ENCODE peak calls at places on chromosome 7, in five cellular contexts. One of them, this sample, is unnamed.
A peak's percentile ranks its signal among the peaks of the same experiment; 100 is the strongest.

GRCh38 chr7:71135663-71136062 is 3.7 kb downstream of the GALNT17 start:
- DNase-seq in IMR-90: no peak
- DNase-seq in astrocyte of the cerebellum: no peak
- DNase-seq in body of pancreas: peak; percentile 49
- DNase-seq in progenitor cell of endocrine pancreas: no peak
- DNase-seq in this sample: no peak

GRCh38 chr7:112411186-112411795 is 39.0 kb upstream of the IFRD1 start:
- DNase-seq in IMR-90: peak; percentile 62
- DNase-seq in astrocyte of the cerebellum: peak; percentile 43
- DNase-seq in body of pancreas: peak; percentile 30
- DNase-seq in progenitor cell of endocrine pancreas: no peak
- DNase-seq in this sample: no peak

GRCh38 chr7:143458263-143458662 is 15.0 kb downstream of the TAS2R60 start:
- DNase-seq in IMR-90: peak; percentile 57
- DNase-seq in astrocyte of the cerebellum: no peak
- DNase-seq in body of pancreas: no peak
- DNase-seq in progenitor cell of endocrine pancreas: no peak
- DNase-seq in this sample: no peak

GRCh38 chr7:70568674-70569334 is 563.1 kb upstream of the GALNT17 start:
- DNase-seq in IMR-90: no peak
- DNase-seq in astrocyte of the cerebellum: no peak
- DNase-seq in body of pancreas: peak; percentile 74
- DNase-seq in progenitor cell of endocrine pancreas: no peak
- DNase-seq in this sample: no peak

GRCh38 chr7:65798111-65799075 is 74.5 kb upstream of the VKORC1L1 start:
- DNase-seq in IMR-90: peak; percentile 85
- DNase-seq in astrocyte of the cerebellum: peak; percentile 18
- DNase-seq in body of pancreas: no peak
- DNase-seq in progenitor cell of endocrine pancreas: no peak
- DNase-seq in this sample: no peak

GRCh38 chr7:151166629-151167196 is 781 bp downstream of the GBX1 start:
- DNase-seq in IMR-90: no peak
- DNase-seq in astrocyte of the cerebellum: no peak
- DNase-seq in body of pancreas: no peak
- DNase-seq in progenitor cell of endocrine pancreas: no peak
- DNase-seq in this sample: no peak

GRCh38 chr7:158781217-158781975 is 47.9 kb downstream of the ESYT2 start:
- DNase-seq in IMR-90: no peak
- DNase-seq in astrocyte of the cerebellum: no peak
- DNase-seq in body of pancreas: no peak
- DNase-seq in progenitor cell of endocrine pancreas: no peak
- DNase-seq in this sample: no peak

GRCh38 chr7:73988197-73988596 is 39.8 kb upstream of the ELN start:
- DNase-seq in IMR-90: peak; percentile 21
- DNase-seq in astrocyte of the cerebellum: no peak
- DNase-seq in body of pancreas: no peak
- DNase-seq in progenitor cell of endocrine pancreas: no peak
- DNase-seq in this sample: no peak

GRCh38 chr7:95376632-95377380 is 19.4 kb downstream of the PON3 start:
- DNase-seq in IMR-90: no peak
- DNase-seq in astrocyte of the cerebellum: no peak
- DNase-seq in body of pancreas: no peak
- DNase-seq in progenitor cell of endocrine pancreas: no peak
- DNase-seq in this sample: no peak

GRCh38 chr7:130901209-130901783 is 167.3 kb upstream of the KLF14 start:
- DNase-seq in IMR-90: peak; percentile 97
- DNase-seq in astrocyte of the cerebellum: peak; percentile 83
- DNase-seq in body of pancreas: peak; percentile 53
- DNase-seq in progenitor cell of endocrine pancreas: no peak
- DNase-seq in this sample: no peak

GRCh38 chr7:70586822-70587221 is 545.1 kb upstream of the GALNT17 start:
- DNase-seq in IMR-90: no peak
- DNase-seq in astrocyte of the cerebellum: no peak
- DNase-seq in body of pancreas: no peak
- DNase-seq in progenitor cell of endocrine pancreas: no peak
- DNase-seq in this sample: no peak

GRCh38 chr7:123749537-123749857 is 694 bp upstream of the WASL start:
- DNase-seq in IMR-90: peak; percentile 67
- DNase-seq in astrocyte of the cerebellum: peak; percentile 19
- DNase-seq in body of pancreas: no peak
- DNase-seq in progenitor cell of endocrine pancreas: no peak
- DNase-seq in this sample: no peak

GRCh38 chr7:117045927-117046710 is 92.8 kb downstream of the ST7 start:
- DNase-seq in IMR-90: no peak
- DNase-seq in astrocyte of the cerebellum: no peak
- DNase-seq in body of pancreas: no peak
- DNase-seq in progenitor cell of endocrine pancreas: no peak
- DNase-seq in this sample: no peak

GRCh38 chr7:155593455-155594162 is 47.2 kb upstream of the CNPY1 start:
- DNase-seq in IMR-90: no peak
- DNase-seq in astrocyte of the cerebellum: no peak
- DNase-seq in body of pancreas: no peak
- DNase-seq in progenitor cell of endocrine pancreas: no peak
- DNase-seq in this sample: no peak

GRCh38 chr7:45650404-45651055 is 76.4 kb downstream of the ADCY1 start:
- DNase-seq in IMR-90: no peak
- DNase-seq in astrocyte of the cerebellum: no peak
- DNase-seq in body of pancreas: no peak
- DNase-seq in progenitor cell of endocrine pancreas: no peak
- DNase-seq in this sample: no peak

GRCh38 chr7:145331076-145331475 is 495.2 kb upstream of the TPK1 start:
- DNase-seq in IMR-90: no peak
- DNase-seq in astrocyte of the cerebellum: no peak
- DNase-seq in body of pancreas: no peak
- DNase-seq in progenitor cell of endocrine pancreas: no peak
- DNase-seq in this sample: no peak

GRCh38 chr7:156065400-156065799 is 253.1 kb upstream of the SHH start:
- DNase-seq in IMR-90: no peak
- DNase-seq in astrocyte of the cerebellum: no peak
- DNase-seq in body of pancreas: no peak
- DNase-seq in progenitor cell of endocrine pancreas: no peak
- DNase-seq in this sample: no peak

GRCh38 chr7:56083150-56083785 is 9.5 kb downstream of the PHKG1 start:
- DNase-seq in IMR-90: no peak
- DNase-seq in astrocyte of the cerebellum: no peak
- DNase-seq in body of pancreas: peak; percentile 45
- DNase-seq in progenitor cell of endocrine pancreas: no peak
- DNase-seq in this sample: no peak

GRCh38 chr7:157579425-157579824 is 242.6 kb downstream of the DNAJB6 start:
- DNase-seq in IMR-90: no peak
- DNase-seq in astrocyte of the cerebellum: no peak
- DNase-seq in body of pancreas: no peak
- DNase-seq in progenitor cell of endocrine pancreas: no peak
- DNase-seq in this sample: no peak

GRCh38 chr7:27175626-27176342 is 1.7 kb upstream of the HOXA10 start:
- DNase-seq in IMR-90: no peak
- DNase-seq in astrocyte of the cerebellum: no peak
- DNase-seq in body of pancreas: peak; percentile 10
- DNase-seq in progenitor cell of endocrine pancreas: no peak
- DNase-seq in this sample: peak; percentile 18

GRCh38 chr7:46747222-46747621 is 826.1 kb upstream of the IGFBP3 start:
- DNase-seq in IMR-90: no peak
- DNase-seq in astrocyte of the cerebellum: no peak
- DNase-seq in body of pancreas: no peak
- DNase-seq in progenitor cell of endocrine pancreas: no peak
- DNase-seq in this sample: no peak

GRCh38 chr7:133024604-133025003 is 57.3 kb downstream of the CHCHD3 start:
- DNase-seq in IMR-90: no peak
- DNase-seq in astrocyte of the cerebellum: no peak
- DNase-seq in body of pancreas: no peak
- DNase-seq in progenitor cell of endocrine pancreas: no peak
- DNase-seq in this sample: no peak

GRCh38 chr7:14095233-14095950 is 105.9 kb upstream of the ETV1 start:
- DNase-seq in IMR-90: no peak
- DNase-seq in astrocyte of the cerebellum: no peak
- DNase-seq in body of pancreas: no peak
- DNase-seq in progenitor cell of endocrine pancreas: no peak
- DNase-seq in this sample: no peak

GRCh38 chr7:145009866-145010265 is 174.0 kb upstream of the TPK1 start:
- DNase-seq in IMR-90: no peak
- DNase-seq in astrocyte of the cerebellum: no peak
- DNase-seq in body of pancreas: no peak
- DNase-seq in progenitor cell of endocrine pancreas: no peak
- DNase-seq in this sample: no peak

GRCh38 chr7:23491502-23491901 is 21.2 kb upstream of the IGF2BP3 start:
- DNase-seq in IMR-90: no peak
- DNase-seq in astrocyte of the cerebellum: no peak
- DNase-seq in body of pancreas: no peak
- DNase-seq in progenitor cell of endocrine pancreas: no peak
- DNase-seq in this sample: no peak

GRCh38 chr7:126856691-126857291 is 395.9 kb downstream of the GRM8 start:
- DNase-seq in IMR-90: no peak
- DNase-seq in astrocyte of the cerebellum: no peak
- DNase-seq in body of pancreas: no peak
- DNase-seq in progenitor cell of endocrine pancreas: no peak
- DNase-seq in this sample: no peak

GRCh38 chr7:69892790-69893189 is 294.5 kb downstream of the AUTS2 start:
- DNase-seq in IMR-90: no peak
- DNase-seq in astrocyte of the cerebellum: no peak
- DNase-seq in body of pancreas: no peak
- DNase-seq in progenitor cell of endocrine pancreas: no peak
- DNase-seq in this sample: no peak

GRCh38 chr7:116315293-116315692 is 105.0 kb downstream of the TES start:
- DNase-seq in IMR-90: peak; percentile 68
- DNase-seq in astrocyte of the cerebellum: no peak
- DNase-seq in body of pancreas: no peak
- DNase-seq in progenitor cell of endocrine pancreas: no peak
- DNase-seq in this sample: no peak

GRCh38 chr7:101466871-101467270 is 104.2 kb downstream of the COL26A1 start:
- DNase-seq in IMR-90: no peak
- DNase-seq in astrocyte of the cerebellum: peak; percentile 40
- DNase-seq in body of pancreas: peak; percentile 33
- DNase-seq in progenitor cell of endocrine pancreas: no peak
- DNase-seq in this sample: no peak

GRCh38 chr7:80373431-80374032 is 138.3 kb downstream of the GNAT3 start:
- DNase-seq in IMR-90: no peak
- DNase-seq in astrocyte of the cerebellum: no peak
- DNase-seq in body of pancreas: no peak
- DNase-seq in progenitor cell of endocrine pancreas: no peak
- DNase-seq in this sample: no peak

GRCh38 chr7:75757298-75757676 is 14.7 kb downstream of the CCL26 start:
- DNase-seq in IMR-90: no peak
- DNase-seq in astrocyte of the cerebellum: no peak
- DNase-seq in body of pancreas: no peak
- DNase-seq in progenitor cell of endocrine pancreas: no peak
- DNase-seq in this sample: no peak
- TF ChIP-seq CTCF in IMR-90: no peak
- TF ChIP-seq CTCF in astrocyte of the cerebellum: no peak
- TF ChIP-seq CTCF in body of pancreas: no peak
- TF ChIP-seq CTCF in progenitor cell of endocrine pancreas: no peak
- TF ChIP-seq CTCF in this sample: no peak

DNA sequence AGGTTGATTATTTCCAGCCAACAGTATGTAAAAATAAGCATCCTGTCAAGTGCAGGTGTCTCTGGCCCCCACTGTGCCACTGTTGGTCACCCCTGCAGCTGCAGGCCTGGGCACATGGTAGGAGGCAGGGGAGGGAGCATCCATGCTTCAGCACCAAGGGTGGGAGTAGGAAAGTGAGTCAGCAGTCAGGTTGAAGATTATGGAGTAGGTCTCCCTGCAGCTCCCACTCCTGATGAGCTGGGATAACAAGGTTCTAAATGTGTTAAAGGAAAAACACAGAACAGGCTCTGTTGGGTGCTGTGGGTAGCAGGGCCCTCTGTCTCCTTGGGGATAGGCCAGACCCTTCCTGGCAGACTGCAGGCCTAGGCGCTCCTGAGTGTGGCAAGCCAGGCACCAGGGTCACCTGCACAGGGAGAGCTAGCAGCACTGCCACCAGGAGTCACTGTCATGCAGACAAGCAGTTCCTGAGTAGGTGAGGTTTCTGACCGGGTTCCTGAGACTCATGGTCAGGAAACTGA is 59.3 kb downstream of the NUDCD3 start:
- DNase-seq in IMR-90: peak; percentile 28
- DNase-seq in astrocyte of the cerebellum: no peak
- DNase-seq in body of pancreas: peak; percentile 16
- DNase-seq in progenitor cell of endocrine pancreas: no peak
- DNase-seq in this sample: no peak
- TF ChIP-seq CTCF in IMR-90: peak; percentile 5
- TF ChIP-seq CTCF in astrocyte of the cerebellum: no peak
- TF ChIP-seq CTCF in body of pancreas: no peak
- TF ChIP-seq CTCF in progenitor cell of endocrine pancreas: no peak
- TF ChIP-seq CTCF in this sample: no peak

GRCh38 chr7:90595801-90596683 is at the start of gene CDK14:
- DNase-seq in IMR-90: peak; percentile 53
- DNase-seq in astrocyte of the cerebellum: peak; percentile 28
- DNase-seq in body of pancreas: peak; percentile 84
- DNase-seq in progenitor cell of endocrine pancreas: peak; percentile 73
- DNase-seq in this sample: peak; percentile 60
- TF ChIP-seq CTCF in IMR-90: peak; percentile 52
- TF ChIP-seq CTCF in astrocyte of the cerebellum: peak; percentile 45
- TF ChIP-seq CTCF in body of pancreas: no peak
- TF ChIP-seq CTCF in progenitor cell of endocrine pancreas: peak; percentile 62
- TF ChIP-seq CTCF in this sample: no peak

GRCh38 chr7:134646425-134647305 is at the start of gene BPGM:
- DNase-seq in IMR-90: peak; percentile 100
- DNase-seq in astrocyte of the cerebellum: peak; percentile 100
- DNase-seq in body of pancreas: peak; percentile 98
- DNase-seq in progenitor cell of endocrine pancreas: peak; percentile 94
- DNase-seq in this sample: peak; percentile 94
- TF ChIP-seq CTCF in IMR-90: no peak
- TF ChIP-seq CTCF in astrocyte of the cerebellum: peak; percentile 35
- TF ChIP-seq CTCF in body of pancreas: no peak
- TF ChIP-seq CTCF in progenitor cell of endocrine pancreas: peak; percentile 43
- TF ChIP-seq CTCF in this sample: no peak

GRCh38 chr7:106606120-106606519 is 54.8 kb downstream of the CCDC71L start:
- DNase-seq in IMR-90: no peak
- DNase-seq in astrocyte of the cerebellum: no peak
- DNase-seq in body of pancreas: no peak
- DNase-seq in progenitor cell of endocrine pancreas: no peak
- DNase-seq in this sample: no peak
- TF ChIP-seq CTCF in IMR-90: no peak
- TF ChIP-seq CTCF in astrocyte of the cerebellum: no peak
- TF ChIP-seq CTCF in body of pancreas: no peak
- TF ChIP-seq CTCF in progenitor cell of endocrine pancreas: no peak
- TF ChIP-seq CTCF in this sample: no peak

GRCh38 chr7:76409537-76409936 is at the start of gene SSC4D:
- DNase-seq in IMR-90: no peak
- DNase-seq in astrocyte of the cerebellum: no peak
- DNase-seq in body of pancreas: peak; percentile 32
- DNase-seq in progenitor cell of endocrine pancreas: no peak
- DNase-seq in this sample: no peak
- TF ChIP-seq CTCF in IMR-90: no peak
- TF ChIP-seq CTCF in astrocyte of the cerebellum: no peak
- TF ChIP-seq CTCF in body of pancreas: no peak
- TF ChIP-seq CTCF in progenitor cell of endocrine pancreas: no peak
- TF ChIP-seq CTCF in this sample: no peak

This sample was measured in omental fat pad.